ENCODE peak calls at places on chromosomes 6 and 20, in five cellular contexts. E is right lobe of liver, V is adrenal gland, Z is endodermal cell, B is cardiac muscle cell. U is an unnamed sample.

GRCh38 chr6:36818741-36819140 is 20.5 kb downstream of the CPNE5 start:
- DNase-seq in Z (no peak), B (no peak), V (no peak), E (no peak), U (no peak)

GRCh38 chr6:71309666-71310065 is 21.1 kb downstream of the OGFRL1 start:
- DNase-seq in Z (no peak), V (no peak), B (no peak), E (no peak), U (no peak)

GRCh38 chr6:116971959-116972358 is 94.9 kb downstream of the RFX6 start:
- DNase-seq in V (no peak), Z (peak; percentile 65), B (peak; percentile 48), E (no peak), U (peak; percentile 53)

GRCh38 chr20:2320813-2321658 is 25.2 kb downstream of the TGM3 start:
- DNase-seq in V (no peak), Z (no peak), B (no peak), E (peak; percentile 60), U (no peak)

GRCh38 chr6:141552463-141552862 is 580.3 kb upstream of the GJE1 start:
- DNase-seq in Z (no peak), E (no peak), B (no peak), V (no peak), U (no peak)

GRCh38 chr6:38524436-38525145 is 115.1 kb downstream of the BTBD9 start:
- DNase-seq in Z (no peak), V (no peak), E (no peak), B (no peak), U (no peak)

GRCh38 chr6:66435321-66435720 is 728.3 kb upstream of the EYS start:
- DNase-seq in B (no peak), Z (no peak), V (no peak), E (no peak), U (no peak)

GRCh38 chr20:37298190-37298939 is 8.9 kb downstream of the MANBAL start:
- DNase-seq in Z (no peak), E (no peak), B (no peak), V (no peak), U (no peak)

GRCh38 chr6:82818727-82819126 is 246.9 kb downstream of the UBE3D start:
- DNase-seq in B (no peak), Z (no peak), E (no peak), V (no peak), U (no peak)

GRCh38 chr6:13368079-13368478 is 39.7 kb upstream of the TBC1D7 start:
- DNase-seq in E (no peak), Z (no peak), B (no peak), V (no peak), U (no peak)

GRCh38 chr6:71289039-71289801 is 609 bp downstream of the OGFRL1 start:
- DNase-seq in V (peak; percentile 28), B (peak; percentile 55), Z (peak; percentile 76), E (peak; percentile 57), U (no peak)

GRCh38 chr6:28867078-28867414 is 56.7 kb downstream of the TRIM27 start:
- DNase-seq in E (no peak), Z (no peak), V (no peak), B (no peak), U (peak; percentile 55)

GRCh38 chr6:15892369-15892768 is 229.5 kb upstream of the DTNBP1 start:
- DNase-seq in B (no peak), E (no peak), V (no peak), Z (no peak), U (no peak)

GRCh38 chr20:38165966-38166706 is 1.1 kb upstream of the TGM2 start:
- DNase-seq in E (no peak), V (no peak), Z (no peak), B (no peak), U (no peak)

GRCh38 chr20:17667445-17667844 is 14.6 kb downstream of the RRBP1 start:
- DNase-seq in B (no peak), E (peak; percentile 14), Z (no peak), V (no peak), U (no peak)

GRCh38 chr6:25637211-25637610 is 14.8 kb upstream of the SCGN start:
- DNase-seq in E (no peak), Z (no peak), B (no peak), V (no peak), U (peak; percentile 46)

GRCh38 chr20:48352042-48352441 is 475.8 kb downstream of the PREX1 start:
- DNase-seq in Z (peak; percentile 10), V (no peak), B (no peak), E (no peak), U (no peak)

GRCh38 chr6:17281497-17282481 is 628 bp downstream of the RBM24 start:
- DNase-seq in Z (peak; percentile 74), V (no peak), B (no peak), E (peak; percentile 45), U (no peak)

GRCh38 chr6:39402239-39402751 is 79.8 kb upstream of the KCNK16 start:
- DNase-seq in Z (no peak), V (no peak), B (no peak), E (no peak), U (no peak)

GRCh38 chr6:154614101-154614500 is 103.6 kb upstream of the CNKSR3 start:
- DNase-seq in B (no peak), Z (no peak), E (no peak), V (no peak), U (no peak)

GRCh38 chr6:116323863-116324262 is 44.1 kb upstream of the TSPYL1 start:
- DNase-seq in B (no peak), Z (peak; percentile 66), V (no peak), E (no peak), U (no peak)

GRCh38 chr20:4151991-4152695 is 136.8 kb upstream of the RNF24 start:
- DNase-seq in B (no peak), E (no peak), V (no peak), Z (no peak), U (no peak)

GRCh38 chr20:53609501-53610445 is 16.1 kb upstream of the ZNF217 start:
- DNase-seq in Z (peak; percentile 83), B (no peak), E (no peak), V (peak; percentile 46), U (no peak)

GRCh38 chr20:16801919-16802651 is 53.9 kb downstream of the OTOR start:
- DNase-seq in B (peak; percentile 71), E (peak; percentile 52), V (peak; percentile 79), Z (peak; percentile 94), U (peak; percentile 70)

GRCh38 chr6:2503816-2504494 is 246.8 kb downstream of the MYLK4 start:
- DNase-seq in E (no peak), V (no peak), Z (no peak), B (no peak), U (peak; percentile 51)

GRCh38 chr6:11210386-11211138 is 21.9 kb downstream of the NEDD9 start:
- DNase-seq in B (no peak), Z (peak; percentile 55), E (no peak), V (no peak), U (no peak)

GRCh38 chr20:44019638-44020335 is 105.1 kb downstream of the TOX2 start:
- DNase-seq in Z (peak; percentile 65), E (no peak), B (no peak), V (no peak), U (peak; percentile 32)

GRCh38 chr6:5205877-5206840 is 54.6 kb downstream of the LYRM4 start:
- DNase-seq in Z (no peak), V (peak; percentile 61), B (peak; percentile 46), E (peak; percentile 83), U (peak; percentile 69)

GRCh38 chr6:87436435-87436834 is 28.7 kb downstream of the CFAP206 start:
- DNase-seq in Z (peak; percentile 90), E (peak; percentile 46), B (peak; percentile 86), V (peak; percentile 61), U (peak; percentile 78)

GRCh38 chr6:12801141-12801540 is 84.6 kb downstream of the PHACTR1 start:
- DNase-seq in B (no peak), Z (no peak), E (no peak), V (no peak), U (no peak)

GRCh38 chr20:44796311-44796710 is 14.0 kb downstream of the RIMS4 start:
- DNase-seq in E (no peak), V (no peak), Z (peak; percentile 58), B (no peak), U (no peak)

GRCh38 chr6:122770835-122771601 is 8.5 kb upstream of the FABP7 start:
- DNase-seq in V (no peak), Z (peak; percentile 77), B (peak; percentile 15), E (no peak), U (peak; percentile 59)
- TF ChIP-seq CTCF in V (no peak), Z (peak; percentile 69), B (no peak), E (peak; percentile 52), U (peak; percentile 49)

DNA sequence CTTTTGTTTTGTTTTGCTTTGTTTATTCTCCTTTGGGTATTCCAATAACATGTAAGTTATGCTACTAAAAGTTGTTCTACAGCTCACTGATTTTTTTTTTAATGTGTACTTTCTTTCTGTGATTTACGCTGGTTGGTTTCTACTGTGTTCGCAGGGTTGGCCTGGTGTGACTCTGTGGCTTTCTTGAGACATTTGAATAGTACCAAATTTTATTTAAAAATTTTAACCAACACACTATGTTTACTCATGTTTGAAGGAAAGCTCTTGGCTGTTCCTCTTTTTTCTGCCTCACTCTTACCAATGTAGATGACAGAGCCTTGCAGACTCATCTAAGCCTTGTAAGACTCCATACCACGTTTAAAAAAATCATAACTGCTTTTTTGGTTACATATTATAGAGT is 1784.9 kb upstream of the DEFB115 start:
- DNase-seq in V (no peak), Z (no peak), B (no peak), E (no peak), U (no peak)
- H3K9me3 ChIP-seq in V (peaks cover 4% of the 10 kb centered on the region), Z (peaks cover 41% of the 10 kb centered on the region), B (no peaks in the 10 kb centered on the region), E (no peaks in the 10 kb centered on the region), U (no peaks in the 10 kb centered on the region)

DNA sequence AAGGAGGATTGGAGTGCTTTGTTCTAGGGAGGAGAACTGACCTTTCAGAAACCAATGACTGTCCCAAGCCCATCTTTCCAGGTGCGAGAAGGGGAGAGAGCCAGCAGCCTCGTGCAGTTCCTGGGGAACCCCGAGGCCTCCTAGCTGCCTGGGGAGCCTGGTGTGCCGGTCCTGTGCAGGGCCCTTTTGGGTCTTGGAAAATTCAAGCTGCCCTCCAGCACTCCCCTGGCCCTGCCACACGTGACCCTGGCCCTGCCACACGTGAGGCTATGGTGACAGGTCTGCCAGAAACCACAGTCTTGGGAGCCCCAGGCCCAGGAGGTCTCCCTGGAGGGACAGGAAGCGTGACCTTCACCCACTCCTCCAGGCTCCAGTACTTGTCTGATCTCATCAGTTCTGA is 15.7 kb downstream of the IP6K3 start:
- DNase-seq in Z (no peak), E (no peak), V (no peak), B (no peak), U (no peak)
- TF ChIP-seq CTCF in Z (no peak), E (no peak), V (no peak), B (no peak), U (no peak)

DNA sequence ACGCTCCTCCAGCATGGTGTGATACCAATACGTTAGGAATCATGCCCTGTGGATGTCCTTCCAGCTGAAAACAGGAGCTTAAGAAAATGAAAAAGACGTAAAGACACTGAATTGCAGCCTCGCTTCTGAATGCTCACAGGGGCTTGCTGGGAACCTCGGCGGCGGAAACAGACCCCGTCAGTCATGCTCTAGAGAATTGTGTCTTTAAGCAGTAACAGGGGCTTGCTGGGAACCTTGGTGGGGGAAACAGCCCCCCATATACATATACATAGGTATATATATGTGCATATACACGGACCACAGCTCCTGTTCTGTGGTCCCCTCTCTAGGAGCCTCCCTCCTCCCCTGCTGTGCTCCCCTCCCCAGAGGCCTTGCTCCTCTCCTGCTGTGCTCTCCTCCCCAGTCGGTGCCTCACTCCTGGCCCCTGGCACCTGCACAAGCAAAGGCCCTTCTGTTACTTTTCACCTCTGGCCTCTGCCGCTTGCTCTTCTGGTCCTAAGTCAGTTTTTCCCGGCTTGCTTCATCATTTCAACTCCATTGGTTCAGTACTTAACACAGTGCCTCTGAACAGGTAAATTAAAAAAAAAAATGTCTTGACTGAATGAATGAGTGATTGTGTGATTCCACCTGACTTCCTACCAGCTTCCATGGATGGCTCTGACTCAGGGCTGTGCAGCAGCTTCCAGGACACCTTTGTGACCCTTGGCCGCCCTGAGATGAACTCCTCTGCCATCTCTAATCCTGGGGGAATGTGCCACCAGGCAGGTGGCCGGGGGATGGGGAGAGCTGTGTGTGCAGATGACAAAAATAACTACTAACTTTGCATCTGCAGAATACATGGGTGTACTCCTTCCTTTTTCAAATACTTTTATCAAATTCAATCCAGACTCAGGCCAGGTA is 246.1 kb downstream of the SMOC2 start:
- DNase-seq in B (no peak), V (no peak), E (peak; percentile 8), Z (no peak), U (peak; percentile 76)
- H3K9me3 ChIP-seq in B (no peaks in the 10 kb centered on the region), V (no peaks in the 10 kb centered on the region), E (no peaks in the 10 kb centered on the region), Z (no peaks in the 10 kb centered on the region), U (no peaks in the 10 kb centered on the region)